ENCODE peak calls at places on chromosomes 3 and 15, in seven cellular contexts. B is CD4-positive, alpha-beta T cell; X is SK-N-SH; Z is esophagus squamous epithelium; M is A673; Y is right cardiac atrium; O is HCT116. S is an unnamed sample.

GRCh38 chr15:28890711-28891495 is 5.1 kb downstream of the APBA2 start:
- DNase-seq in B (no peak), X (no peak), Z (no peak), M (no peak), Y (no peak), O (no peak), S (no peak)

GRCh38 chr3:43366466-43366865 is 80.1 kb downstream of the SNRK start:
- DNase-seq in B (no peak), X (no peak), Z (no peak), M (no peak), Y (peak; percentile 86), O (no peak), S (no peak)

GRCh38 chr15:50415752-50416404 is 8.3 kb upstream of the USP8 start:
- DNase-seq in B (no peak), X (no peak), Z (no peak), M (peak; percentile 38), Y (no peak), O (peak; percentile 23), S (no peak)

GRCh38 chr3:158313344-158313927 is 203.5 kb downstream of the RSRC1 start:
- DNase-seq in B (no peak), X (peak; percentile 54), Z (no peak), M (peak; percentile 64), Y (no peak), O (peak; percentile 39), S (no peak)

GRCh38 chr3:169228522-169228921 is 435.0 kb downstream of the MECOM start:
- DNase-seq in B (no peak), X (no peak), Z (no peak), M (no peak), Y (no peak), O (no peak), S (no peak)

GRCh38 chr3:74535281-74535680 is 79.2 kb downstream of the CNTN3 start:
- DNase-seq in B (no peak), X (no peak), Z (no peak), M (no peak), Y (no peak), O (no peak), S (no peak)

GRCh38 chr15:62880278-62880677 is 162.3 kb upstream of the TPM1 start:
- DNase-seq in B (no peak), X (peak; percentile 51), Z (no peak), M (no peak), Y (no peak), O (no peak), S (no peak)

GRCh38 chr3:69433016-69433937 is 47.4 kb upstream of the FRMD4B start:
- DNase-seq in B (no peak), X (no peak), Z (no peak), M (no peak), Y (no peak), O (no peak), S (no peak)

GRCh38 chr3:68057637-68058320 is 403.4 kb upstream of the SUCLG2 start:
- DNase-seq in B (peak; percentile 70), X (no peak), Z (no peak), M (no peak), Y (no peak), O (no peak), S (no peak)

GRCh38 chr3:63324621-63325020 is 46.5 kb downstream of the SYNPR start:
- DNase-seq in B (no peak), X (no peak), Z (no peak), M (no peak), Y (no peak), O (no peak), S (no peak)

GRCh38 chr3:133527306-133527705 is 46.2 kb upstream of the CDV3 start:
- DNase-seq in B (no peak), X (no peak), Z (no peak), M (no peak), Y (no peak), O (no peak), S (no peak)

GRCh38 chr3:61378321-61378720 is 127.1 kb upstream of the FHIT start:
- DNase-seq in B (no peak), X (no peak), Z (no peak), M (no peak), Y (no peak), O (no peak), S (no peak)

GRCh38 chr3:59286791-59287531 is 237.1 kb upstream of the CFAP20DC start:
- DNase-seq in B (no peak), X (no peak), Z (no peak), M (no peak), Y (no peak), O (no peak), S (no peak)

GRCh38 chr15:64898406-64898805 is 13.3 kb upstream of the ANKDD1A start:
- DNase-seq in B (no peak), X (no peak), Z (no peak), M (no peak), Y (no peak), O (no peak), S (no peak)

GRCh38 chr3:46977811-46978195 is 1.3 kb upstream of the CCDC12 start:
- DNase-seq in B (peak; percentile 3), X (no peak), Z (no peak), M (no peak), Y (peak; percentile 43), O (no peak), S (no peak)

GRCh38 chr3:66609660-66610547 is 109.1 kb upstream of the LRIG1 start:
- DNase-seq in B (no peak), X (peak; percentile 10), Z (no peak), M (peak; percentile 93), Y (no peak), O (no peak), S (no peak)

GRCh38 chr3:42194943-42195510 is 71.0 kb downstream of the CCK start:
- DNase-seq in B (no peak), X (no peak), Z (no peak), M (no peak), Y (no peak), O (no peak), S (no peak)

GRCh38 chr15:90603893-90604292 is 74.2 kb downstream of the CRTC3 start:
- DNase-seq in B (peak; percentile 22), X (no peak), Z (no peak), M (peak; percentile 52), Y (peak; percentile 69), O (no peak), S (no peak)

DNA sequence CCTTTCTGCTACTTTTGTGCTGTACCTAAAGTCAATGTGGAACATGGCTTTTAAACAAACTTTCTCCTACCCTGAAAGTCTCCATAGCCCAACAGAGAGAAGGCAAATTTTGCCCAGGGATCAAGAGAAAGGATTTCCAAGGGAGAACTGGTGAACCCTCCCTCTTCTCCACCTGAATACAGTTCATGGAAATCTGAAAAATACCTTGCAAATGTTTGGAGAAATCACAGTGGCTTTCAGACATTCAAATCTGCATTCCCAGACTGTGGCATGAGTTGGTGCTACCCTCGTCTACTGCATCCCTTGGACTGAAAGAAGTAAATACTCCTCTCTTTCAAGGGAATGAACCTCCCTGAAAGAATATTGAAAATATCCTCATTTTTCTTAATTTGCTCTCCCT is 38.7 kb downstream of the ZIC4 start:
- DNase-seq in B (no peak), X (no peak), Z (no peak), M (no peak), Y (no peak), O (no peak), S (no peak)
- H3K27me3 ChIP-seq in B (peaks cover 46% of the 10 kb centered on the region), X (peaks cover 67% of the 10 kb centered on the region), Z (peaks cover 23% of the 10 kb centered on the region), M (peaks cover 99% of the 10 kb centered on the region), Y (peaks cover 2% of the 10 kb centered on the region), O (peaks cover 6% of the 10 kb centered on the region), S (peaks cover 7% of the 10 kb centered on the region)

DNA sequence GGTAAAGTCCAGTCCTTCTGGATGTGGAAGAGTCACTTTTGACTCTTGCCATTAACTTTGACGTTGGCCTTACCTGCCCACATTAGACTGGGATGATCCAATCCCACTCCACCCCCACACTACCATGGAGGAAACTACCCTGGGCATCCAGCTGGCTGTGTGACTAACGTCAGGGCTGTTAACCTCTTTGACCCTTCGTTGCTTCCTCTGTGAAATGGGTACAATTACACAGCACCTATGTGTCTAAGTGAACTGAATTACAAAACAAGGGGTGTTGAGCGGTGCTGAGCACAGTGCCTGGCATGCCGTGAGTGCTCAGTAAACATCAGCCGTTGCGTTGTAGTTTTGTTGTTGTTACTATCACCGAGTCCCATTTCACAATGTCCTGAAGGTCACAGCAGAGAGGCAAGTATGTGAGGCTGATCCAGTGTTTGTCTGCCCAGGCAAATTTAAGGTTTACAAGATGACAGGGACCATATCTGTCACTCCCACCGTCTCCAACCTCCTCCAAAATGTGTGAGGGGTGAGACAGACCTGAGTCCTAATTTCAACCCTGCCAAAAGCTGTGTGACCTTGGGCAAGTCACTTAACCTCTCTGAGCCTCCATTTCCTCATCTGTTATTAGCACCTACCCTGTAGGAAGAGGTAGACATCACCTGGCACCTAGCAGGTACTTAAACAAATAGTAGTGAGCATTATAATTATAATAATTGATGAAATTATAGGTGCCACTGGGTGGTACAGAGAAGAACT is 20.9 kb downstream of the WNT7A start:
- DNase-seq in B (no peak), X (no peak), Z (no peak), M (no peak), Y (no peak), O (no peak), S (no peak)
- H3K27me3 ChIP-seq in B (peaks cover 2% of the 10 kb centered on the region), X (no peaks in the 10 kb centered on the region), Z (no peaks in the 10 kb centered on the region), M (peaks cover 6% of the 10 kb centered on the region), Y (no peaks in the 10 kb centered on the region), O (no peaks in the 10 kb centered on the region), S (peaks cover 5% of the 10 kb centered on the region)

GRCh38 chr3:141218204-141218603 is 13.4 kb upstream of the PXYLP1 start:
- DNase-seq in B (no peak), X (no peak), Z (no peak), M (no peak), Y (no peak), O (no peak), S (no peak)
- H3K27me3 ChIP-seq in B (no peaks in the 10 kb centered on the region), X (no peaks in the 10 kb centered on the region), Z (no peaks in the 10 kb centered on the region), M (no peaks in the 10 kb centered on the region), Y (no peaks in the 10 kb centered on the region), O (no peaks in the 10 kb centered on the region), S (no peaks in the 10 kb centered on the region)

GRCh38 chr3:8651418-8652322 is 7.1 kb upstream of the SSUH2 start:
- DNase-seq in B (no peak), X (peak; percentile 62), Z (no peak), M (peak; percentile 17), Y (no peak), O (no peak), S (no peak)

GRCh38 chr3:8650583-8651416 is 6.2 kb upstream of the SSUH2 start:
- DNase-seq in B (no peak), X (peak; percentile 80), Z (no peak), M (peak; percentile 45), Y (no peak), O (no peak), S (no peak)

GRCh38 chr3:8649757-8650156 is 5.2 kb upstream of the SSUH2 start:
- DNase-seq in B (no peak), X (no peak), Z (no peak), M (no peak), Y (no peak), O (no peak), S (no peak)

GRCh38 chr3:8653800-8654408 is 9.3 kb upstream of the SSUH2 start:
- DNase-seq in B (no peak), X (no peak), Z (no peak), M (no peak), Y (no peak), O (no peak), S (no peak)

DNA sequence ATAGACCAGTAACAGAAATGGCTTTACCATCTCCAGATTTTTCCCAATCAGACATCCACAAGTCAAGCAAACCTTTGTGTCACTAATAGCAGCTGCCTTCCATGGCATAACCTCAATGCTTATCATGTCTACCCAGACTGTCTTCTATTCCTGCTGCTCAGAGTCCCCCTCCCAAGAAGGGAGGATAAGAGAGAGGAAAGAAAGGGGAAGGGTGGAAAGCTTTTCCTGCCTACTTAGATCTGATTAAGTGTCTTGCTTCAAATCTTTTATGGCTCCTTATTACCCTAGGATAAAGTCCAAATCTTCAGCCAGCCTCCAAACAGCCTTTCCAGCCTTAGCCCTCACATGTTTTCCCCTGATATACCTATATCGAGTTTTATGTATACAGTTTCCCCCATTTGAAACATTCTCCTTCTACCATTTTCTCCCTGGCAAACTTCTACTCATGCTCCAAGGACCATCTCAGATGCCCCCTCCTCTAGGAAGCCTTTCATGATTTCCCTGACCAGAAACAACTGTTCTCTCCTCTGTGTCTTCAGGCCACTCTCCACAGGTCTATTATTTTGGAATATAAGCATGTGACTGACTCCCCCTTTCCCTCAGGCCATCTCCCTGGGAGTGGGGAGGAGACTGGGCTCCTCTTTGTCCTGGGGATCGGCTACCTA is 7.9 kb upstream of the SSUH2 start:
- DNase-seq in B (no peak), X (no peak), Z (no peak), M (no peak), Y (no peak), O (no peak), S (no peak)
- H3K27me3 ChIP-seq in B (no peaks in the 10 kb centered on the region), X (no peaks in the 10 kb centered on the region), Z (no peaks in the 10 kb centered on the region), M (no peaks in the 10 kb centered on the region), Y (no peaks in the 10 kb centered on the region), O (no peaks in the 10 kb centered on the region), S (no peaks in the 10 kb centered on the region)

S was measured in upper lobe of left lung.